ENCODE peak calls at places on chromosomes 4 and X, in nine cellular contexts. D is T-cell; Y is MCF 10A; V is T1000; H is GM23338; M is lower lobe of right lung; Z is activated T-helper 2 cell treated with anti-CD3 and anti-CD28 coated beads, Interferon-gamma antibody, Interleukin-2, Interleukin-4, amounts not matched to agents 10 μg/mL and 5 μg/mL and 100 μg/mL, durations not matched to agents 14 hours and 24 hours and 36 hours; P is posterior cingulate gyrus; K is RPMI7951. U is an unnamed sample.
A peak's percentile ranks its signal among the peaks of the same experiment; 100 is the strongest.

GRCh38 chr4:7973545-7973981 is 33.9 kb upstream of the AFAP1 start:
- DNase-seq in D (no peak), P (no peak), K (peak; percentile 75), H (no peak), M (no peak), Y (peak; percentile 73), V (peak; percentile 32), Z (no peak), U (no peak)

GRCh38 chr4:6263541-6264540 is 5.8 kb upstream of the WFS1 start:
- DNase-seq in Z (no peak), K (peak; percentile 37), Y (peak; percentile 47), P (no peak), H (peak; percentile 68), V (no peak), D (no peak), M (peak; percentile 62), U (peak; percentile 51)

GRCh38 chrX:49041683-49042529 is 1.3 kb downstream of the TFE3 start:
- DNase-seq in H (peak; percentile 21), Z (no peak), Y (peak; percentile 52), P (no peak), V (peak; percentile 13), K (peak; percentile 75), M (no peak), D (peak; percentile 3), U (peak; percentile 75)

GRCh38 chr4:6943012-6943869 is 33.6 kb downstream of the TBC1D14 start:
- DNase-seq in K (no peak), P (no peak), Z (no peak), D (no peak), V (no peak), M (no peak), H (peak; percentile 60), Y (no peak), U (peak; percentile 65)

GRCh38 chr4:169311643-169312365 is 41.0 kb upstream of the SH3RF1 start:
- DNase-seq in K (peak; percentile 49), D (no peak), P (no peak), H (peak; percentile 94), M (no peak), Y (peak; percentile 60), V (no peak), Z (no peak), U (peak; percentile 90)

GRCh38 chrX:96002401-96002800 is 682.2 kb upstream of the DIAPH2 start:
- DNase-seq in K (no peak), Z (no peak), H (no peak), M (no peak), V (no peak), Y (no peak), D (no peak), P (no peak), U (no peak)

GRCh38 chrX:116972362-116972761 is 509.6 kb upstream of the CT83 start:
- DNase-seq in K (no peak), H (no peak), Y (no peak), Z (no peak), P (no peak), V (no peak), M (no peak), D (no peak), U (no peak)

GRCh38 chrX:110175146-110175545 is 142.7 kb downstream of the AMMECR1 start:
- DNase-seq in V (no peak), M (no peak), H (no peak), D (no peak), K (no peak), P (no peak), Z (no peak), Y (no peak), U (no peak)

GRCh38 chr4:46250997-46251396 is 127.1 kb upstream of the GABRG1 start:
- DNase-seq in K (no peak), Y (no peak), V (no peak), P (no peak), H (no peak), D (no peak), Z (no peak), M (no peak), U (no peak)

GRCh38 chr4:125316391-125316780 is 1.6 kb downstream of the FAT4 start:
- DNase-seq in P (peak; percentile 13), M (peak; percentile 65), Z (no peak), Y (peak; percentile 67), D (no peak), K (no peak), V (peak; percentile 9), H (peak; percentile 59), U (no peak)

U was measured in mesendoderm.